ENCODE peak calls at places on chromosomes 13 and 19, in eight cellular contexts. V is neuronal stem cell; Q is sigmoid colon; S is right cardiac atrium; G is thoracic aorta; M is cardiac muscle cell; U is CD8-positive, alpha-beta T cell; B is adrenal gland. N is an unnamed sample. For H3K4me1, the result is how much of the 10 kb centered on the place peaks cover.

GRCh38 chr13:80497007-80497406 is 156.1 kb upstream of the SPRY2 start:
- DNase-seq in V (no peak), Q (no peak), S (no peak), G (no peak), M (peak), U (no peak), B (no peak), N (no peak)

GRCh38 chr13:43319617-43320444 is 296.4 kb downstream of the DNAJC15 start:
- DNase-seq in V (no peak), Q (no peak), S (no peak), G (no peak), M (no peak), U (no peak), B (no peak), N (no peak)

GRCh38 chr13:39317284-39317683 is 279.0 kb downstream of the NHLRC3 start:
- DNase-seq in V (no peak), Q (peak), S (peak), G (no peak), M (no peak), U (no peak), B (peak), N (no peak)

GRCh38 chr13:27658569-27658968 is 36.9 kb downstream of the POLR1D start:
- DNase-seq in V (no peak), Q (no peak), S (no peak), G (no peak), M (no peak), U (no peak), B (no peak), N (no peak)

GRCh38 chr19:46180701-46181385 is 32.8 kb downstream of the IGFL2 start:
- DNase-seq in V (no peak), Q (no peak), S (no peak), G (no peak), M (no peak), U (no peak), B (peak), N (no peak)

GRCh38 chr19:5891938-5892771 is 11.4 kb downstream of the NDUFA11 start:
- DNase-seq in V (peak), Q (no peak), S (no peak), G (no peak), M (peak), U (no peak), B (peak), N (no peak)

GRCh38 chr19:40217027-40217810 is 965 bp downstream of the TTC9B start:
- DNase-seq in V (no peak), Q (no peak), S (no peak), G (no peak), M (peak), U (no peak), B (no peak), N (no peak)

GRCh38 chr19:11422163-11423068 is 3.3 kb upstream of the RGL3 start:
- DNase-seq in V (peak), Q (peak), S (peak), G (no peak), M (peak), U (peak), B (peak), N (peak)

GRCh38 chr19:45474941-45475516 is 7.2 kb downstream of the FOSB start:
- DNase-seq in V (no peak), Q (no peak), S (no peak), G (no peak), M (no peak), U (no peak), B (no peak), N (no peak)

DNA sequence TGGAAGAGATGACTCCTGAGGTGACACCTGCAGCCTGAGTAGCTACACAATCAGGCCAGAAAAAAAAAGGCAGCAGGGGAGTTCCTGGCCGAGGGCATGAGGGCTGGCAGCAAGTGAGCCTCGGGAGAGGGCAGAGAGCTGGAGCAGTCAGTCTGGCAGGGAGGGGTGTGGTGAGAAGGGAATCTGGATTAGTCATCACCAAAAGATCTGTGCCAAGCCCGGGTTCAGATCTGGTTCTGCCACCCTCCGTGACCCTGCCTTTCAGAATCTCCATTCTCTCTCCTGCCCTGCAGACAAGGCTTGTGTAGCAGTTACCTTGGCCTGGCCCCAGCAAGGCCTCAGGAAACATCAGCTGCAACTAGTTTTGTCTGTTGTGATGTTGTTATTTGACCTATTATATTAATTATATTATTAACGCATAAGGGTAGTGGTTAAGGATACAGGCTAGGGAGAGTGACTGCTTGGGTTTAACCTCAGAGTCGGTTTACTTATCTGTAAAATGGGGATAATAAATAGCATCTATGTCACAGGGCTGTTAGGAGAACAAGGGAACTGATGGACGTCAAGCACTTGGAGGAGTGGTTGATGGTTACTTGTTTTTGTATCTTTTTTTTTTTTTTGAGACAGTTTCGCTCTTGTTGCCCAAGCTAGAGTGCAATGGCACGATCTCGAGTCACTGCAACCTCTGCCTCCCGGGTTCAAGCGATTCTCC is 2.7 kb upstream of the CAPNS1 start:
- DNase-seq in V (no peak), Q (peak), S (peak), G (peak), M (no peak), U (no peak), B (peak), N (no peak)
- H3K4me3 ChIP-seq in V (no peak), Q (no peak), S (no peak), G (peak), M (no peak), U (no peak), B (no peak), N (no peak)

GRCh38 chr19:1218751-1219567 is 13.4 kb downstream of the STK11 start:
- DNase-seq in V (no peak), Q (no peak), S (no peak), G (no peak), M (no peak), U (peak), B (no peak), N (no peak)

GRCh38 chr19:1214862-1215731 is 9.5 kb downstream of the STK11 start:
- DNase-seq in V (no peak), Q (peak), S (peak), G (no peak), M (no peak), U (peak), B (peak), N (no peak)

GRCh38 chr19:1217366-1217765 is 11.8 kb downstream of the STK11 start:
- DNase-seq in V (no peak), Q (no peak), S (no peak), G (no peak), M (no peak), U (no peak), B (no peak), N (no peak)

GRCh38 chr19:1214299-1214861 is 8.8 kb downstream of the STK11 start:
- DNase-seq in V (no peak), Q (no peak), S (no peak), G (no peak), M (no peak), U (no peak), B (no peak), N (no peak)

DNA sequence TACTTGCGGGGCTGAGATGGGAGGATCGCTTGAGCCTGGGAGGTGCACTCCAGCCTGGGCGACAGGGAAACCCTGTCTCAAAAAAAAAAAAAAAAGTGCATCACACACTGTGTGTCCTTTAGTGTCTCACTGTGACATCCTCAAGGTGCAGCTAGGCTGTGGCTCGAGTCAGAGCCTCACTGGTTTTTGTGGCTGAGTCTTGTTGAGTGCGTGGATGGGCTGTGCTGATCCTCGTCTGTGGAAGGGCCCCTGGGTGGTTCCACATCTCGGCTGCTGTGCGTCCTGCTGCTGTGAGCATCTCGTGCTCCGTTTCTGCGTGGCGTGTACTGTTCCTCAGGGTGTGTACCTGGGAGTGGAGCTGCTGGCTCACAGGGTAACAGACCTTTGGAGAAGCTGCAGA is 11.2 kb downstream of the STK11 start:
- DNase-seq in V (no peak), Q (no peak), S (no peak), G (no peak), M (no peak), U (peak), B (no peak), N (no peak)
- H3K4me1 ChIP-seq in V (under half), Q (under half), S (under half), G (half or more), M (under half), U (under half), B (half or more), N (under half)

DNA sequence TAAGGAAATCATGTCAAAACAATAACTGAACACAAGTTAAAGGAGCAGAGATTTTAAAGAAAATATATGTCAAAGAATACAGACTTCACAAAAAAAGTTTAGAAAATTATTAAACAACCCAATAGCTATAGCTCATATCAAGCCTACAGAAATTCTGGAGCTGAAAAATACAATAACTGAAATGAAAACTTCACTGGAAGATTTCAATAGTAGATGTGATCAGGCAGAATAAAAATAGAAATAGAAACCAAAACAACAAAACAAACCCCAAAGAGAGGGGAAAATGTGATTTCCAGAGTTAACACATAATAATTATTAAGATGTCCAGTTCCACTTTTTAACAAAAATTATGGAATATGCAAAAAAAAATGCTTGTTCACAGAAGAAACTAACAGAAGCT is 23.5 kb downstream of the LRRC63 start:
- DNase-seq in V (no peak), Q (no peak), S (no peak), G (no peak), M (no peak), U (no peak), B (no peak), N (no peak)
- H3K27ac ChIP-seq in V (no peak), Q (no peak), S (no peak), G (no peak), M (no peak), U (no peak), B (no peak), N (no peak)

GRCh38 chr19:1567848-1568227 is 287 bp downstream of the MEX3D start:
- DNase-seq in V (no peak), Q (no peak), S (no peak), G (no peak), M (peak), U (no peak), B (no peak), N (no peak)

GRCh38 chr19:1568320-1569019 is at the start of gene MEX3D:
- DNase-seq in V (peak), Q (peak), S (peak), G (no peak), M (peak), U (peak), B (peak), N (peak)

GRCh38 chr19:1569997-1570396 is 1.9 kb upstream of the MEX3D start:
- DNase-seq in V (no peak), Q (no peak), S (no peak), G (no peak), M (no peak), U (no peak), B (no peak), N (no peak)

GRCh38 chr19:1566392-1567115 is 1.6 kb downstream of the MEX3D start:
- DNase-seq in V (peak), Q (peak), S (peak), G (no peak), M (peak), U (no peak), B (peak), N (no peak)

DNA sequence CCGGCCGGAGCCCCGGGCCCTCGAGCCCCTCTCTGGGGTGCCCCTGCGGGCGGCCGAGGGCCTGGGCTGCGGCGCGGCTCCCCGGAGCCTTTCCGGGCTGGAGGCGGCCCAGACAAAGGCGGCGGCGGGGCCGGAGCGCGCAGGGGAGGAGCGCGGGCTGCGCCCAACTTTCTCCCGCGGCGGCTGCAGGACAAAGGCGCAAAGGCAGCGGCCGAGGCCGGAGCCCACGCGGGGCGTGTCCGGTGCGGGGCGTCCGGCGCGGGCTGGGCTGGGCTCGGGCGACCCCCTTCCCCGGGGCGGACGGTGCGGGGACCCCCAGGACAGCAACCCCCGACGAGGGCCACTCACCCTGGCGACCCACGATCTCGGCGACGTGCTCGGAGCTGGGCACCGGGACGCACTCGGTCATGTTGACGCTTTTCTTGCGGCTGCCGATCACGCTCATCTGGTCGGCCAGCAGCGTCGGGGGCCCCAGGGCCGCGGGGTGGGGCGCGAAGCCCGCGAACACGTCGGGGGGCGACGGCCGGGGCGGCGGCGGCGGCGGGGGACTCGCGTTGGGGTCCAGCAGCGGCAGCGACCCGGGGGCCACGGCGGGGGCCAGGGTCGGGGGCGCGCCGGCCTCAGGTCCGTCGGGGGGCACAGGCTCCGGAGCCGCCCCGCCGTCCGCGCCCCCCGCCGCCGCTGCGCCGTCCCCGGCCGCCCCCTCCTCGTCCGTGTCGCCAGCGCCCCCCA is 843 bp downstream of the MEX3D start:
- DNase-seq in V (no peak), Q (no peak), S (peak), G (no peak), M (no peak), U (no peak), B (no peak), N (no peak)
- H3K4me3 ChIP-seq in V (peak), Q (peak), S (peak), G (peak), M (peak), U (no peak), B (no peak), N (no peak)

GRCh38 chr19:28472111-28472510 is 740.8 kb downstream of the UQCRFS1 start:
- DNase-seq in V (no peak), Q (peak), S (no peak), G (no peak), M (no peak), U (no peak), B (no peak), N (no peak)
- H3K4me1 ChIP-seq in V (under half), Q (under half), S (under half), G (under half), M (under half), U (under half), B (under half), N (under half)

DNA sequence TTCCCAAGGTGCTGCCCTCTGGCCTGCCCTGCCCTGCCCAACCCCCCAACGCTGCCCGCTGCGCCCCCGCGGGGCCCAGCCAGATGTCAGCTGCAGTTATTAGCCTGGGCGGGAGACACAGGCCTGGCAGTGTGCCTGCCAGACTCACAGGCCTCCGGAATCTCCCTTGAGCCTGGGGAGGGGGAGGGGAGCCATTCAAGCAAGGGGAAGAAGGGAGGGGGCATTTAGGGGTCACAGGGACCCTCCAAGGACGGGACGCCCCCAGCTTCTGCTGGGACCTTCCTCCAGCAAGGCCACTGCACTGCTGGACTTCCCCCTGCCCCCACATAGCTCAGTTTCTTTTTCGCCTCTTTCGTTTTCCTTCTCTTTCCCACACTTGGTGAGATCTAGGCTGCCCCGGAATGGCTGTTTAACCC is 2.6 kb upstream of the JUNB start:
- DNase-seq in V (no peak), Q (peak), S (peak), G (no peak), M (peak), U (peak), B (peak), N (peak)
- H3K27ac ChIP-seq in V (peak), Q (peak), S (peak), G (peak), M (peak), U (peak), B (peak), N (peak)